ENCODE peak calls at places on chromosomes 2 and 18, in ten cellular contexts. A, X, M, L, R, S, Q, E, C and G are unnamed samples.
A peak's percentile ranks its signal among the peaks of the same experiment; 100 is the strongest.

GRCh38 chr2:239729151-239729550 is 296.0 kb downstream of the NDUFA10 start:
- DNase-seq in A (no peak), X (no peak), M (no peak), L (no peak), R (no peak), S (no peak), Q (no peak), E (no peak), C (peak; percentile 58), G (no peak)

GRCh38 chr2:73110622-73111299 is 2.0 kb downstream of the RAB11FIP5 start:
- DNase-seq in A (no peak), X (no peak), M (no peak), L (peak; percentile 48), R (no peak), S (no peak), Q (no peak), E (no peak), C (no peak), G (no peak)

GRCh38 chr2:48170281-48170680 is 264.0 kb upstream of the FBXO11 start:
- DNase-seq in A (no peak), X (no peak), M (no peak), L (no peak), R (no peak), S (no peak), Q (no peak), E (no peak), C (no peak), G (no peak)

GRCh38 chr18:48929951-48930713 is 20.6 kb downstream of the SMAD7 start:
- DNase-seq in A (no peak), X (no peak), M (peak; percentile 92), L (peak; percentile 94), R (no peak), S (no peak), Q (no peak), E (no peak), C (peak; percentile 79), G (peak; percentile 64)

GRCh38 chr2:49154891-49155290 is 576 bp upstream of the FSHR start:
- DNase-seq in A (no peak), X (no peak), M (no peak), L (no peak), R (no peak), S (no peak), Q (no peak), E (no peak), C (no peak), G (no peak)

GRCh38 chr2:15943378-15943851 is 3.1 kb downstream of the MYCN start:
- DNase-seq in A (peak; percentile 27), X (no peak), M (no peak), L (no peak), R (peak; percentile 65), S (no peak), Q (no peak), E (no peak), C (no peak), G (peak; percentile 94)

GRCh38 chr18:39350916-39351315 is 1785.3 kb upstream of the CELF4 start:
- DNase-seq in A (no peak), X (no peak), M (no peak), L (no peak), R (no peak), S (no peak), Q (no peak), E (no peak), C (no peak), G (peak; percentile 32)

GRCh38 chr2:42386684-42387083 is 25.7 kb upstream of the COX7A2L start:
- DNase-seq in A (peak; percentile 37), X (no peak), M (peak; percentile 45), L (no peak), R (no peak), S (no peak), Q (no peak), E (peak; percentile 34), C (no peak), G (no peak)

GRCh38 chr2:181457741-181458425 is 697 bp downstream of the ITGA4 start:
- DNase-seq in A (peak; percentile 59), X (peak; percentile 20), M (no peak), L (peak; percentile 43), R (peak; percentile 21), S (peak; percentile 80), Q (peak; percentile 72), E (no peak), C (peak; percentile 71), G (peak; percentile 47)

GRCh38 chr18:76801567-76802505 is 20.5 kb upstream of the ZNF236 start:
- DNase-seq in A (peak; percentile 89), X (no peak), M (peak; percentile 49), L (peak; percentile 32), R (peak; percentile 57), S (peak; percentile 67), Q (no peak), E (no peak), C (peak; percentile 84), G (peak; percentile 69)
- TF ChIP-seq CTCF in A (peak; percentile 84), X (peak; percentile 78), M (peak; percentile 70), L (peak; percentile 74), R (peak; percentile 86), S (peak; percentile 74), Q (no peak), E (peak; percentile 92), C (peak; percentile 95), G (peak; percentile 87)

DNA sequence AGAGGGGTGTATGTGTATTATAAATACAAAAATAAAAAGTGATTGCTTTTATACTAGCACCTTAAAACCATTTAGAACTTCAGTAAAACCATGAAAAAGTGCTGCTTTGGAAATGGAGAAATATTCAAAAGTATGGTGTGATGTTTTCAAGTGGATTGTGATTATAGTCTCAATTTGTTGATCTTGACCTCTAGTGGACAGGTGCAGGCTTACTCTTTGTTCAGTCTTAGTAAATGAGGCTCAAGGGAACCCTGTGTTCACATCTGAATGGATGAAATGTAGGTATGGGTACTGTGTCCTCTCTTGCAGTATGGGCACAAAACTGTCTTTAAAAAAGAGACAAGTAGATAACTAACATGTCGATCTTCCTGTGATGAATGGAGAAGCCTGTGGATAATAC is 145.8 kb downstream of the MCFD2 start:
- DNase-seq in A (no peak), X (no peak), M (peak; percentile 41), L (no peak), R (no peak), S (no peak), Q (no peak), E (no peak), C (no peak), G (no peak)
- TF ChIP-seq CTCF in A (no peak), X (no peak), M (peak; percentile 45), L (peak; percentile 36), R (peak; percentile 17), S (no peak), Q (no peak), E (peak; percentile 33), C (peak; percentile 10), G (no peak)

GRCh38 chr2:65432227-65433190 is at the start of gene SPRED2:
- DNase-seq in A (peak; percentile 83), X (peak; percentile 44), M (peak; percentile 96), L (peak; percentile 97), R (peak; percentile 82), S (peak; percentile 64), Q (peak; percentile 94), E (peak; percentile 95), C (peak; percentile 96), G (peak; percentile 97)
- TF ChIP-seq CTCF in A (no peak), X (peak; percentile 2), M (peak; percentile 9), L (peak; percentile 12), R (peak; percentile 18), S (no peak), Q (no peak), E (no peak), C (no peak), G (peak; percentile 13)

DNA sequence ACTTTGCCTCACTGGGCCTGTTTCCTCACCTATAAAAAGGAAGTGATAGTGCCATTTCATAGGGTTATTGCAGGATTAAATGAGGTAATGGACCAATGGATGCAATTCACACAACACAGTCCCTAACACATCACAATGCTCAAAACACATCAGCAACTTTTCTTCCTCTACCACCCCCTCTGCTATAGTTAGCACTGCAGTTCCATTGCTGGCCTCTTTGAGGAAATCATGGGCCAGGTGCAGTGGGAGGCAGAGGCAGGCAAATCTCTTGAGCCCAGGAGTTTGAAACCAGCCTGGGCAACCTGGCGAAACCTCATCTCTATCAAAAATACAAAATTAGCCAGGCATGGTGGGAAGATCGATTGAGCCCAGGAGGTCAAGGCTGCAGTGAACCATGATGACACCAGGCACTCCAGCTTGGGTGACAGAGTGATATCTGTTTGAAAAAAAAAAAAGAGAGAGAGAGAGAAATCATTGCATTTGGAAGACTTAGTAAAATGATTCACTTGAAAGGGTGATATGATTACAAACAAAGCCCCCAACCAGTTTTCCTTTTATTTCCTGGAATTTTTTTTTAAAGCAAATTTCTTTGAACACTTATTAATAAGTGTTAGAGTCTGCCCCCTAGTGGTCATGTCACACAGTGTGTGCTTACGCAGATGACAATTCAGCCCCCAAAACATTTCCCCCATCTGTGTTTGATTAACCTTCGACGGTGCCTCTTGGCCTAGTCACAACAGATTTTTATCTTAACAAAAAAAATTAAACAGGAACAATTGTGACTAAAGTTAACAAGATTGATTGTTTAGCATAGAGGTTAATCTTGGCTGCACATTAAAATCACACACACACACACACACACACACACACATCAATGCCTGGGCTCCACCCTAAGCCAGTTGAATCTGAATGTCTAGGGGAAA is 88.7 kb upstream of the BCL11A start:
- DNase-seq in A (peak; percentile 47), X (no peak), M (peak; percentile 67), L (peak; percentile 71), R (peak; percentile 23), S (no peak), Q (peak; percentile 46), E (peak; percentile 45), C (no peak), G (no peak)
- TF ChIP-seq CTCF in A (peak; percentile 65), X (peak; percentile 71), M (peak; percentile 78), L (peak; percentile 73), R (peak; percentile 86), S (peak; percentile 73), Q (peak; percentile 86), E (peak; percentile 72), C (peak; percentile 78), G (peak; percentile 88)

GRCh38 chr2:206433686-206434085 is 9.6 kb upstream of the ADAM23 start:
- DNase-seq in A (no peak), X (no peak), M (no peak), L (no peak), R (no peak), S (no peak), Q (no peak), E (no peak), C (no peak), G (no peak)
- TF ChIP-seq CTCF in A (no peak), X (no peak), M (no peak), L (no peak), R (no peak), S (no peak), Q (no peak), E (no peak), C (no peak), G (no peak)

GRCh38 chr18:46464926-46465655 is 191.9 kb downstream of the LOXHD1 start:
- DNase-seq in A (no peak), X (no peak), M (no peak), L (no peak), R (no peak), S (no peak), Q (no peak), E (no peak), C (no peak), G (no peak)
- TF ChIP-seq CTCF in A (no peak), X (no peak), M (no peak), L (peak; percentile 19), R (peak; percentile 57), S (no peak), Q (no peak), E (peak; percentile 59), C (no peak), G (peak; percentile 52)

GRCh38 chr18:46715062-46715461 is 41.8 kb downstream of the ST8SIA5 start:
- DNase-seq in A (no peak), X (no peak), M (no peak), L (no peak), R (no peak), S (no peak), Q (no peak), E (no peak), C (no peak), G (no peak)
- TF ChIP-seq CTCF in A (no peak), X (no peak), M (no peak), L (no peak), R (no peak), S (no peak), Q (peak; percentile 15), E (no peak), C (no peak), G (no peak)